ENCODE peak calls at places on chromosomes 4 and X, in eight cellular contexts. H is ovary; R is ascending aorta; D is fibroblast of lung; T is tibial nerve; K is A549; U is CD4-positive, CD25-positive, alpha-beta regulatory T cell; I is MM.1S. Y is an unnamed sample. For H3K4me1, the result is how much of the 10 kb centered on the place peaks cover.

GRCh38 chr4:54067163-54067562 is 2.8 kb upstream of the CHIC2 start:
- DNase-seq in H (no peak), R (peak), D (peak), T (no peak), K (peak), U (no peak), I (no peak), Y (peak)

GRCh38 chr4:5912614-5913019 is 19.7 kb upstream of the CRMP1 start:
- DNase-seq in H (no peak), R (no peak), D (no peak), T (no peak), K (no peak), U (no peak), I (no peak), Y (peak)

GRCh38 chr4:85050736-85051135 is 84.2 kb upstream of the WDFY3 start:
- DNase-seq in H (no peak), R (no peak), D (no peak), T (no peak), K (no peak), U (no peak), I (no peak), Y (no peak)

GRCh38 chr4:138035781-138036258 is 206.3 kb downstream of the SLC7A11 start:
- DNase-seq in H (no peak), R (peak), D (peak), T (no peak), K (peak), U (peak), I (peak), Y (peak)

GRCh38 chrX:63566856-63567255 is 215.7 kb upstream of the SPIN4 start:
- DNase-seq in H (no peak), R (no peak), D (no peak), T (no peak), K (no peak), U (no peak), I (no peak), Y (no peak)

GRCh38 chrX:52979993-52980392 is 21.7 kb upstream of the FAM156A start:
- DNase-seq in H (no peak), R (no peak), D (peak), T (no peak), K (no peak), U (no peak), I (no peak), Y (no peak)

GRCh38 chr4:180058731-180059215 is 2184.4 kb upstream of the TENM3 start:
- DNase-seq in H (peak), R (peak), D (peak), T (no peak), K (peak), U (no peak), I (peak), Y (no peak)

GRCh38 chr4:93144644-93145043 is 683.9 kb upstream of the ATOH1 start:
- DNase-seq in H (no peak), R (no peak), D (no peak), T (no peak), K (no peak), U (no peak), I (no peak), Y (no peak)

GRCh38 chr4:20393486-20394100 is 141.9 kb downstream of the SLIT2 start:
- DNase-seq in H (no peak), R (no peak), D (peak), T (no peak), K (no peak), U (no peak), I (no peak), Y (no peak)

GRCh38 chr4:76659103-76659490 is 224.1 kb downstream of the SHROOM3 start:
- DNase-seq in H (no peak), R (no peak), D (peak), T (no peak), K (no peak), U (no peak), I (no peak), Y (no peak)

GRCh38 chr4:77579406-77580076 is 26.1 kb upstream of the CXCL13 start:
- DNase-seq in H (no peak), R (no peak), D (peak), T (no peak), K (peak), U (no peak), I (no peak), Y (peak)

GRCh38 chr4:185845966-185846365 is 34.0 kb upstream of the SORBS2 start:
- DNase-seq in H (no peak), R (no peak), D (no peak), T (no peak), K (no peak), U (no peak), I (no peak), Y (no peak)
- H3K4me1 ChIP-seq in H (under half), R (under half), D (under half), T (under half), K (under half), U (under half), I (under half), Y (under half)

GRCh38 chr4:128249787-128250668 is 37.6 kb downstream of the PGRMC2 start:
- DNase-seq in H (no peak), R (no peak), D (no peak), T (no peak), K (peak), U (no peak), I (no peak), Y (no peak)

GRCh38 chr4:128256539-128256938 is 31.1 kb downstream of the PGRMC2 start:
- DNase-seq in H (no peak), R (no peak), D (no peak), T (no peak), K (no peak), U (no peak), I (peak), Y (no peak)

GRCh38 chr4:128255906-128256305 is 31.7 kb downstream of the PGRMC2 start:
- DNase-seq in H (no peak), R (no peak), D (no peak), T (no peak), K (no peak), U (no peak), I (peak), Y (no peak)
- H3K27ac ChIP-seq in H (no peak), R (no peak), D (no peak), T (no peak), K (no peak), U (no peak), I (peak), Y (no peak)

DNA sequence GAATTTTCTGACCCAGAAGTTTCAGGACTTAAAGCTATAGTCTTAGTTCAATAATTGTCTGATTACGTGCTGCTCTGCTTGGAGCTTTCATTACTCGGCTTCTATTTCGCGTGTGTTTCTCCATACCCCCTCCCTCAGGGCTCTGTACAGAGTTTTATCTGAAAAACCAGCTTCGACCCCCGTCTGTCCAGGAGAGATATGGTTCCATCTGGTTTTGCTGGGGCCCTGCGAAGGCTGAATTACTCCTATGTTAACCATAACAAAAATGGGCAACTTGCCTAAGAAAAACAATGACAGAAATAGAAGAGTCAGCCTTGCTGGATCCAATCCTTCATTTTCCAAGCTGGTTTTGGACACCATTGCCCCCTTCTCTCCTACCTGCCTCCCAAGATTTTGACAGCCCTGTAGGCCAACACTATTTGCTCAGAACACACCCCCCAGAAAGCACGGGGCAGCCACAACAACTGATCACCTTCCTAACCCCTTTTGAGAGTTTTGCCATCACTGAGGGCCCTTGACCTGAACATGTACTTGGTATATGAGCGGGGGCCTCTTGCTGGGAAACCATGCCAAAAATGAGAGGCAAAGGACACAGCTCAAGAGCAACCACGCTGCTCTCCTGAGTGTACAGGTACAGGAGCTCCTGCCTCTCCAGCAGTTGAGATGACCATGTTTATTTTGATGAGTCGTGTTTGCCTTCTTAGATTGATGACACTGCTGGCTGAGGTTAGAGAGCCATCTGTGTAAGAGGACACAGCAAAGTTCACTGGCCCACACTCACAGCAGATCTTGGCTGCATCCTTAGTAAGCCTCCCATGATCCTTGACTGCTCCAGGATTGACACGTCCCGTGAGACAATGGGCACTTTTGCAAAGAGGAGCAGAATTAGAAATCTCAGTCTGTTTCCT is 36.2 kb upstream of the ATP6AP2 start:
- DNase-seq in H (no peak), R (no peak), D (peak), T (no peak), K (peak), U (no peak), I (no peak), Y (no peak)
- H3K4me1 ChIP-seq in H (under half), R (under half), D (under half), T (under half), K (under half), U (under half), I (under half), Y (under half)

DNA sequence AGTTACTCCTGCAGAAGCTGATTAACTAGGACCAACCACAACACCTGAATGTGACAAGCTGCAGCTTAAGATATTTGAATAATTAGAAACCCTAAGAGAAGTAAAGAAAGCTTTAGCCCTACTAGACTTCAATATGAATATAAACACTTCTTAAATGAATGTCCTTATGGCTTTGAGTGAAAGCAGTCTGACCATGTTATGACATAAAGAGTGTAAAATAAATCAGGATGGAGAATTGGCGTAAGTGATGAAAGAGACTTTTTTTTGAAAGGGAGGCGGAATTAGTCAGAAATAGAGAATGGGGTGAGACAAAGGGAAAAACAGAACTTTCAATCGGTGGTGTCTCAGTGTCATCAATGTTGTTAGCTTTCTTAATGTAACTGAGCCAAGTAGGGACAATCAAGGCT is 117.2 kb upstream of the MAGEB16 start:
- DNase-seq in H (no peak), R (no peak), D (no peak), T (no peak), K (no peak), U (no peak), I (no peak), Y (no peak)
- H3K27ac ChIP-seq in H (no peak), R (no peak), D (no peak), T (no peak), K (no peak), U (no peak), I (no peak), Y (no peak)

GRCh38 chr4:155402941-155403340 is 26.2 kb upstream of the MAP9 start:
- DNase-seq in H (no peak), R (no peak), D (peak), T (no peak), K (no peak), U (no peak), I (no peak), Y (no peak)
- H3K4me1 ChIP-seq in H (under half), R (under half), D (under half), T (under half), K (under half), U (under half), I (under half), Y (under half)

GRCh38 chr4:99857302-99857701 is 36.9 kb downstream of the LAMTOR3 start:
- DNase-seq in H (no peak), R (no peak), D (no peak), T (no peak), K (no peak), U (no peak), I (no peak), Y (no peak)

GRCh38 chr4:99853190-99853589 is 36.6 kb downstream of the DAPP1 start:
- DNase-seq in H (no peak), R (no peak), D (no peak), T (no peak), K (no peak), U (no peak), I (no peak), Y (no peak)

GRCh38 chr4:99855677-99856076 is 38.5 kb downstream of the LAMTOR3 start:
- DNase-seq in H (no peak), R (no peak), D (no peak), T (no peak), K (no peak), U (peak), I (peak), Y (no peak)

GRCh38 chr4:99853993-99854392 is 37.4 kb downstream of the DAPP1 start:
- DNase-seq in H (no peak), R (no peak), D (no peak), T (no peak), K (no peak), U (no peak), I (no peak), Y (no peak)

GRCh38 chr4:99856166-99856565 is 38.1 kb downstream of the LAMTOR3 start:
- DNase-seq in H (no peak), R (no peak), D (peak), T (no peak), K (no peak), U (peak), I (no peak), Y (peak)
- H3K27ac ChIP-seq in H (no peak), R (no peak), D (no peak), T (no peak), K (no peak), U (peak), I (peak), Y (peak)

GRCh38 chr4:10346023-10346422 is 111.2 kb downstream of the ZNF518B start:
- DNase-seq in H (no peak), R (no peak), D (no peak), T (no peak), K (no peak), U (no peak), I (no peak), Y (peak)
- H3K4me1 ChIP-seq in H (under half), R (under half), D (under half), T (under half), K (under half), U (under half), I (under half), Y (under half)

GRCh38 chrX:44843753-44844152 is at the start of gene DUSP21:
- DNase-seq in H (no peak), R (no peak), D (no peak), T (no peak), K (no peak), U (no peak), I (no peak), Y (no peak)
- H3K27ac ChIP-seq in H (no peak), R (no peak), D (no peak), T (no peak), K (no peak), U (no peak), I (no peak), Y (no peak)

GRCh38 chr4:168766537-168767316 is 243.3 kb downstream of the CBR4 start:
- DNase-seq in H (no peak), R (peak), D (peak), T (no peak), K (no peak), U (no peak), I (no peak), Y (no peak)

GRCh38 chr4:168769857-168770256 is 240.2 kb downstream of the CBR4 start:
- DNase-seq in H (no peak), R (no peak), D (no peak), T (no peak), K (no peak), U (no peak), I (no peak), Y (no peak)

GRCh38 chr4:168765726-168766125 is 244.3 kb downstream of the CBR4 start:
- DNase-seq in H (no peak), R (peak), D (peak), T (no peak), K (peak), U (no peak), I (no peak), Y (peak)

GRCh38 chr4:168771251-168771650 is 238.8 kb downstream of the CBR4 start:
- DNase-seq in H (no peak), R (no peak), D (no peak), T (no peak), K (no peak), U (no peak), I (no peak), Y (no peak)

GRCh38 chr4:168769416-168769815 is 240.6 kb downstream of the CBR4 start:
- DNase-seq in H (peak), R (peak), D (peak), T (no peak), K (peak), U (no peak), I (no peak), Y (no peak)
- H3K4me1 ChIP-seq in H (under half), R (under half), D (under half), T (under half), K (under half), U (under half), I (under half), Y (under half)

Y was measured in foreskin keratinocyte.